ENCODE peak calls at places on chromosomes 5 and 9, in five cellular contexts. Y is activated gamma-delta T cell treated with anti-CD3 and anti-CD28 coated beads, Interleukin-2, amount 50 U/mL, for 16 hours; O is NCI-H748 treated with DMSO at 0.1 percent for 48 hours; G is astrocyte; C is HFFc6. H is an unnamed sample.

GRCh38 chr9:89352874-89353649 is 34.8 kb downstream of the SECISBP2 start:
- DNase-seq in Y (no peak), O (no peak), G (no peak), C (no peak), H (peak)

GRCh38 chr9:2228132-2228531 is 213.0 kb downstream of the SMARCA2 start:
- DNase-seq in Y (no peak), O (peak), G (no peak), C (no peak), H (no peak)

GRCh38 chr9:34363619-34364351 is 12.9 kb downstream of the MYORG start:
- DNase-seq in Y (no peak), O (no peak), G (no peak), C (no peak), H (no peak)

GRCh38 chr5:81778642-81779041 is 27.7 kb upstream of the SSBP2 start:
- DNase-seq in Y (no peak), O (no peak), G (peak), C (no peak), H (no peak)

GRCh38 chr5:61817472-61818326 is 485.6 kb downstream of the ZSWIM6 start:
- DNase-seq in Y (no peak), O (peak), G (peak), C (peak), H (no peak)

GRCh38 chr5:168362097-168362885 is 70.8 kb downstream of the WWC1 start:
- DNase-seq in Y (no peak), O (no peak), G (no peak), C (no peak), H (peak)

GRCh38 chr5:79697222-79698164 is 7.9 kb downstream of the CMYA5 start:
- DNase-seq in Y (no peak), O (no peak), G (peak), C (no peak), H (no peak)

GRCh38 chr5:111337133-111337532 is 112.9 kb downstream of the CAMK4 start:
- DNase-seq in Y (no peak), O (no peak), G (no peak), C (no peak), H (peak)

GRCh38 chr9:121026260-121026691 is 23.8 kb downstream of the C5 start:
- DNase-seq in Y (no peak), O (no peak), G (peak), C (no peak), H (no peak)

GRCh38 chr5:51208291-51208690 is 175.0 kb upstream of the ISL1 start:
- DNase-seq in Y (no peak), O (no peak), G (no peak), C (no peak), H (no peak)

H was measured in NCI-H510A treated with DMSO at 0.1 percent for 48 hours.